ENCODE peak calls at places on chromosomes 7 and 10, in five cellular contexts. O, F, X, I and T are unnamed samples.

GRCh38 chr10:15744217-15744865 is 24.6 kb upstream of the ITGA8 start:
- DNase-seq in O (peak; percentile 25), F (peak; percentile 67), X (peak; percentile 43), I (peak; percentile 30), T (no peak)

GRCh38 chr10:91512458-91512857 is 102.3 kb downstream of the HECTD2 start:
- DNase-seq in O (no peak), F (no peak), X (no peak), I (no peak), T (no peak)

GRCh38 chr7:158763454-158764033 is 58.9 kb upstream of the NCAPG2 start:
- DNase-seq in O (no peak), F (no peak), X (no peak), I (no peak), T (no peak)

GRCh38 chr10:83516788-83517187 is 622.5 kb upstream of the GHITM start:
- DNase-seq in O (no peak), F (no peak), X (no peak), I (no peak), T (no peak)

GRCh38 chr7:80900583-80901576 is 18.0 kb downstream of the SEMA3C start:
- DNase-seq in O (peak; percentile 78), F (peak; percentile 86), X (peak; percentile 39), I (peak; percentile 84), T (no peak)

GRCh38 chr7:37247881-37248280 is 200.8 kb downstream of the ELMO1 start:
- DNase-seq in O (peak; percentile 3), F (peak; percentile 38), X (peak; percentile 58), I (peak; percentile 32), T (no peak)

GRCh38 chr7:50614721-50615518 is 49.7 kb upstream of the DDC start:
- DNase-seq in O (no peak), F (no peak), X (no peak), I (no peak), T (no peak)

GRCh38 chr7:137774793-137775201 is 72.0 kb downstream of the DGKI start:
- DNase-seq in O (peak; percentile 68), F (peak; percentile 80), X (no peak), I (peak; percentile 69), T (no peak)

GRCh38 chr7:142556745-142557144 is 192.5 kb upstream of the PRSS1 start:
- DNase-seq in O (peak; percentile 95), F (peak; percentile 98), X (no peak), I (peak; percentile 99), T (peak; percentile 81)

GRCh38 chr10:127979566-127979965 is 72.7 kb downstream of the PTPRE start:
- DNase-seq in O (no peak), F (no peak), X (no peak), I (no peak), T (no peak)

GRCh38 chr7:95723583-95724180 is 48.7 kb upstream of the DYNC1I1 start:
- DNase-seq in O (peak; percentile 22), F (peak; percentile 76), X (peak; percentile 45), I (peak; percentile 36), T (no peak)

GRCh38 chr10:14247650-14248258 is 83.0 kb downstream of the FRMD4A start:
- DNase-seq in O (no peak), F (no peak), X (no peak), I (peak; percentile 21), T (peak; percentile 17)

GRCh38 chr10:8532647-8533046 is 478.2 kb downstream of the GATA3 start:
- DNase-seq in O (no peak), F (no peak), X (no peak), I (no peak), T (no peak)

GRCh38 chr7:123494193-123494796 is 40.1 kb downstream of the IQUB start:
- DNase-seq in O (peak; percentile 11), F (peak; percentile 51), X (peak; percentile 22), I (peak; percentile 10), T (no peak)

GRCh38 chr10:17516376-17516775 is 62.0 kb upstream of the ST8SIA6 start:
- DNase-seq in O (peak; percentile 60), F (peak; percentile 25), X (no peak), I (peak; percentile 80), T (no peak)

GRCh38 chr10:25552283-25552919 is 377.6 kb downstream of the GPR158 start:
- DNase-seq in O (peak; percentile 35), F (no peak), X (no peak), I (peak; percentile 81), T (no peak)

GRCh38 chr7:132950685-132951084 is 131.2 kb downstream of the CHCHD3 start:
- DNase-seq in O (no peak), F (no peak), X (no peak), I (no peak), T (no peak)

GRCh38 chr7:5354460-5355279 is 69.0 kb downstream of the TNRC18 start:
- DNase-seq in O (peak; percentile 79), F (peak; percentile 93), X (peak; percentile 57), I (peak; percentile 32), T (peak; percentile 56)

GRCh38 chr10:51007781-51008180 is 66.5 kb upstream of the PRKG1 start:
- DNase-seq in O (peak; percentile 65), F (peak; percentile 90), X (no peak), I (peak; percentile 10), T (no peak)

GRCh38 chr7:96497567-96497966 is 175.7 kb upstream of the SLC25A13 start:
- DNase-seq in O (no peak), F (no peak), X (no peak), I (no peak), T (no peak)

GRCh38 chr10:119658274-119658673 is 7.1 kb downstream of the BAG3 start:
- DNase-seq in O (peak; percentile 92), F (peak; percentile 99), X (peak; percentile 85), I (peak; percentile 93), T (peak; percentile 87)

GRCh38 chr7:98617051-98617959 is at the start of gene NPTX2:
- DNase-seq in O (peak; percentile 6), F (peak; percentile 42), X (no peak), I (peak; percentile 19), T (peak; percentile 57)

GRCh38 chr10:104317195-104318095 is 20.8 kb downstream of the ITPRIP start:
- DNase-seq in O (peak; percentile 73), F (peak; percentile 88), X (peak; percentile 70), I (peak; percentile 74), T (peak; percentile 51)

GRCh38 chr7:135074096-135074495 is 73.8 kb upstream of the TMEM140 start:
- DNase-seq in O (no peak), F (no peak), X (no peak), I (no peak), T (no peak)

GRCh38 chr7:102424787-102425218 is 8.6 kb upstream of the ORAI2 start:
- DNase-seq in O (no peak), F (no peak), X (no peak), I (no peak), T (no peak)

GRCh38 chr7:143728333-143728862 is 29.1 kb downstream of the CTAGE6 start:
- DNase-seq in O (no peak), F (no peak), X (no peak), I (no peak), T (no peak)

GRCh38 chr7:101306307-101306706 is 15.3 kb downstream of the IFT22 start:
- DNase-seq in O (no peak), F (no peak), X (no peak), I (no peak), T (no peak)
- H3K9me3 ChIP-seq in O (no peaks in the 10 kb centered on the region), F (no peaks in the 10 kb centered on the region), X (no peaks in the 10 kb centered on the region), I (no peaks in the 10 kb centered on the region), T (peaks cover 1% of the 10 kb centered on the region)

GRCh38 chr7:30684351-30684750 is 2.1 kb upstream of the CRHR2 start:
- DNase-seq in O (no peak), F (no peak), X (no peak), I (no peak), T (no peak)

GRCh38 chr7:30683839-30684238 is 1.6 kb upstream of the CRHR2 start:
- DNase-seq in O (no peak), F (no peak), X (no peak), I (no peak), T (no peak)

GRCh38 chr7:30683306-30683705 is 1.1 kb upstream of the CRHR2 start:
- DNase-seq in O (no peak), F (no peak), X (no peak), I (no peak), T (no peak)

GRCh38 chr7:30681262-30682130 is 760 bp downstream of the CRHR2 start:
- DNase-seq in O (no peak), F (peak; percentile 8), X (no peak), I (no peak), T (no peak)

GRCh38 chr7:30682131-30683083 is at the start of gene CRHR2:
- DNase-seq in O (no peak), F (peak; percentile 17), X (peak; percentile 27), I (no peak), T (peak; percentile 26)
- H3K4me3 ChIP-seq in O (no peak within 1 kb of the TSS), F (peak within 1 kb of the TSS; percentile 22), X (peak within 1 kb of the TSS; percentile 41), I (peak within 1 kb of the TSS; percentile 7), T (peak within 1 kb of the TSS; percentile 65)

GRCh38 chr10:1022413-1022812 is 3.2 kb downstream of the IDI2 start:
- DNase-seq in O (no peak), F (no peak), X (no peak), I (no peak), T (no peak)
- H3K9me3 ChIP-seq in O (no peaks in the 10 kb centered on the region), F (no peaks in the 10 kb centered on the region), X (no peaks in the 10 kb centered on the region), I (no peaks in the 10 kb centered on the region), T (no peaks in the 10 kb centered on the region)

GRCh38 chr7:23960361-23960760 is 250.3 kb downstream of the STK31 start:
- DNase-seq in O (no peak), F (no peak), X (no peak), I (no peak), T (no peak)

GRCh38 chr7:23955145-23955544 is 245.1 kb downstream of the STK31 start:
- DNase-seq in O (peak; percentile 49), F (no peak), X (no peak), I (peak; percentile 27), T (no peak)

GRCh38 chr7:23956769-23957556 is 246.9 kb downstream of the STK31 start:
- DNase-seq in O (no peak), F (no peak), X (no peak), I (peak; percentile 15), T (no peak)

DNA sequence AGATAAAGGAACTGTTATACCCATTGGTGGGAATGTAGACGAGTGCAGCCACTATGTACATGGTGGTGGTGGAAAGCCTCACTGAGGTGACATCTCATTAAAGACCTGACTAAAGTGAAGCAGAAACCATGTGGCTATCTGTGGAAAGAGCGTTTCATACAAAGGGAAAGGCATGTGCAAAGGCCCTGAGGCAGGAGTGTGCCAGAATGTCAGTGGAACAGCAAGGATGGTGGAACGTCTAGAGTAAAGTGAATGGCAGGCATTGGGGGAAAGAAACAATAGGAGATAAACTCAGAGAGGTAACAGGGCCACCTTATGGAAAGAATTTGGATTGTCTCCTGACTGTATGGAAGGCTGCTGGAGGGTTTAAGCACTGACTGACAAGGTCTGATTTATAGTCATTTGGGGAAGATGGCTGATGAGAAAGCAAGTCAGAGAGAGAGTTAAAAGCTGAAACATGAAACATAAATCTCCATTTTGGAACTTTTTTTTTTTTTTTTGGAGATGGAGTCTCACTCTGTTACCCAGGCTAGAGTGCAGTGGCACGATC is 245.7 kb downstream of the STK31 start:
- DNase-seq in O (no peak), F (no peak), X (no peak), I (no peak), T (no peak)
- H3K4me3 ChIP-seq in O (no peak overlapping the region), F (no peak overlapping the region), X (no peak overlapping the region), I (no peak overlapping the region), T (no peak overlapping the region)

GRCh38 chr7:125934539-125934938 is 1004.9 kb upstream of the POT1 start:
- DNase-seq in O (peak; percentile 68), F (no peak), X (no peak), I (peak; percentile 11), T (no peak)
- H3K9me3 ChIP-seq in O (no peaks in the 10 kb centered on the region), F (no peaks in the 10 kb centered on the region), X (no peaks in the 10 kb centered on the region), I (no peaks in the 10 kb centered on the region), T (no peaks in the 10 kb centered on the region)